ENCODE peak calls at places on chromosomes 1 and 21, in four cellular contexts. Z is hepatocyte, S is heart right ventricle, H is breast epithelium. V is an unnamed sample.

GRCh38 chr1:18794561-18794960 is 64.9 kb downstream of the TAS1R2 start:
- DNase-seq in Z (no peak), S (no peak), H (no peak), V (no peak)

GRCh38 chr21:34774750-34775149 is 106.0 kb downstream of the CLIC6 start:
- DNase-seq in Z (no peak), S (no peak), H (no peak), V (no peak)

GRCh38 chr1:154453577-154454352 is 48.3 kb upstream of the TDRD10 start:
- DNase-seq in Z (no peak), S (no peak), H (peak), V (no peak)

GRCh38 chr1:178166625-178167024 is 72.7 kb downstream of the RASAL2 start:
- DNase-seq in Z (no peak), S (no peak), H (no peak), V (no peak)

GRCh38 chr1:16721871-16722641 is 18.3 kb upstream of the RNU1-4 start:
- DNase-seq in Z (peak), S (no peak), H (no peak), V (no peak)

GRCh38 chr1:44036409-44037111 is 5.3 kb upstream of the SLC6A9 start:
- DNase-seq in Z (peak), S (peak), H (peak), V (peak)

GRCh38 chr1:10939654-10940450 is 72.6 kb upstream of the TARDBP start:
- DNase-seq in Z (peak), S (no peak), H (no peak), V (no peak)

GRCh38 chr1:43370564-43370963 is 2.8 kb upstream of the ELOVL1 start:
- DNase-seq in Z (no peak), S (no peak), H (no peak), V (no peak)

GRCh38 chr1:117312453-117313138 is 54.7 kb upstream of the MAN1A2 start:
- DNase-seq in Z (no peak), S (no peak), H (no peak), V (no peak)

GRCh38 chr1:85267313-85267712 is 7.9 kb upstream of the C1orf52 start:
- DNase-seq in Z (no peak), S (no peak), H (no peak), V (no peak)

GRCh38 chr1:32774950-32775634 is 42.1 kb downstream of the YARS1 start:
- DNase-seq in Z (peak), S (no peak), H (no peak), V (no peak)

GRCh38 chr1:159911668-159912067 is 11.7 kb upstream of the CFAP45 start:
- DNase-seq in Z (no peak), S (no peak), H (no peak), V (no peak)

GRCh38 chr21:37684577-37684976 is 231.7 kb downstream of the KCNJ6 start:
- DNase-seq in Z (no peak), S (no peak), H (no peak), V (no peak)

GRCh38 chr21:35649186-35649585 is 411.1 kb downstream of the SETD4 start:
- DNase-seq in Z (peak), S (no peak), H (no peak), V (no peak)

GRCh38 chr1:221217029-221217428 is 337.8 kb downstream of the HLX start:
- DNase-seq in Z (no peak), S (peak), H (no peak), V (no peak)

GRCh38 chr1:51650198-51650597 is 33.3 kb downstream of the OSBPL9 start:
- DNase-seq in Z (no peak), S (no peak), H (no peak), V (no peak)

GRCh38 chr1:8202182-8202905 is 115.6 kb upstream of the SLC45A1 start:
- DNase-seq in Z (peak), S (peak), H (peak), V (peak)

GRCh38 chr1:11967028-11967547 is 13.2 kb upstream of the MFN2 start:
- DNase-seq in Z (peak), S (no peak), H (no peak), V (no peak)

GRCh38 chr1:111690306-111690617 is 48.9 kb downstream of the INKA2 start:
- DNase-seq in Z (peak), S (peak), H (no peak), V (no peak)

GRCh38 chr21:33682992-33683627 is 40.8 kb downstream of the ITSN1 start:
- DNase-seq in Z (peak), S (no peak), H (no peak), V (no peak)

GRCh38 chr1:173213665-173214064 is 6.5 kb upstream of the TNFSF4 start:
- DNase-seq in Z (no peak), S (no peak), H (no peak), V (no peak)
- TF ChIP-seq CTCF in Z (no peak), S (no peak), H (no peak), V (no peak)

GRCh38 chr1:156852414-156852874 is 6.5 kb downstream of the INSRR start:
- DNase-seq in Z (no peak), S (peak), H (peak), V (peak)

GRCh38 chr1:156853761-156854160 is 5.2 kb downstream of the INSRR start:
- DNase-seq in Z (no peak), S (no peak), H (no peak), V (no peak)

GRCh38 chr1:156851779-156852413 is 7.0 kb downstream of the INSRR start:
- DNase-seq in Z (no peak), S (peak), H (no peak), V (no peak)

GRCh38 chr1:156856282-156856785 is 2.6 kb downstream of the INSRR start:
- DNase-seq in Z (no peak), S (no peak), H (no peak), V (no peak)

GRCh38 chr1:156854634-156855033 is 4.3 kb downstream of the INSRR start:
- DNase-seq in Z (no peak), S (no peak), H (no peak), V (no peak)
- TF ChIP-seq CTCF in Z (no peak), S (no peak), H (no peak), V (no peak)

GRCh38 chr1:147500309-147500839 is 40.9 kb upstream of the BCL9 start:
- DNase-seq in Z (no peak), S (no peak), H (no peak), V (no peak)
- TF ChIP-seq CTCF in Z (no peak), S (no peak), H (no peak), V (no peak)

DNA sequence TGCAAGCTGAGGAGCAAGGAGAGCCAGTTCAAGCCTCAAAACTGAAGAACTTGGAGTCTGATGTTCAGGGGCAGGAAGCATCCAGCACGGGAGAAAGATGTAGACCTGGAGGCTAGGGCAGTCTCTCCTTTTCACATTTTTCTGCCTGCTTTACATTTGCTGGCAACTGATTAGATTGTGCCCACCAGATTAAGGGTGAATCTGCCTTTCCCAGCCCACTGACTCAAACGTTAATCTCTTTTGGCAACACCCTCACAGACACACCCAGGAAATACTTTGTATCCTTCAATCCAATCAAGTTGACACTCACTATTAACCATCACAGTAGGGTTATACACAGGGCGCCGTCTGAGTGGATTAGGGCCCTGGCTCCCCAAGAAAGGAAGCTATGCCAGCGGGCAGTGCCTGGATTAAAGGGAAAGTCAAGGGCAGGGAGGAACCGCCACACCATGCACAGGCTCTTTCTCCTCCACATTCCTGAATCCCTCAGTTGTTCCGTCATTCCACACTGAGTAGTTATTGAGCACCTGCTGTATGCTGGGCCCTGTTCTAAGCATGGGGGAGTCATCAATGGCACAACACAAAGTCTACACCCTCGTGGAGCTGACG is 56.2 kb downstream of the EVA1C start:
- DNase-seq in Z (no peak), S (no peak), H (no peak), V (no peak)
- TF ChIP-seq CTCF in Z (no peak), S (no peak), H (no peak), V (no peak)

GRCh38 chr1:215526846-215527151 is 40.3 kb upstream of the KCTD3 start:
- DNase-seq in Z (no peak), S (no peak), H (no peak), V (no peak)
- TF ChIP-seq CTCF in Z (no peak), S (no peak), H (no peak), V (peak)

GRCh38 chr21:42833439-42833815 is 45.9 kb downstream of the WDR4 start:
- DNase-seq in Z (peak), S (peak), H (no peak), V (peak)
- TF ChIP-seq CTCF in Z (peak), S (no peak), H (no peak), V (peak)

DNA sequence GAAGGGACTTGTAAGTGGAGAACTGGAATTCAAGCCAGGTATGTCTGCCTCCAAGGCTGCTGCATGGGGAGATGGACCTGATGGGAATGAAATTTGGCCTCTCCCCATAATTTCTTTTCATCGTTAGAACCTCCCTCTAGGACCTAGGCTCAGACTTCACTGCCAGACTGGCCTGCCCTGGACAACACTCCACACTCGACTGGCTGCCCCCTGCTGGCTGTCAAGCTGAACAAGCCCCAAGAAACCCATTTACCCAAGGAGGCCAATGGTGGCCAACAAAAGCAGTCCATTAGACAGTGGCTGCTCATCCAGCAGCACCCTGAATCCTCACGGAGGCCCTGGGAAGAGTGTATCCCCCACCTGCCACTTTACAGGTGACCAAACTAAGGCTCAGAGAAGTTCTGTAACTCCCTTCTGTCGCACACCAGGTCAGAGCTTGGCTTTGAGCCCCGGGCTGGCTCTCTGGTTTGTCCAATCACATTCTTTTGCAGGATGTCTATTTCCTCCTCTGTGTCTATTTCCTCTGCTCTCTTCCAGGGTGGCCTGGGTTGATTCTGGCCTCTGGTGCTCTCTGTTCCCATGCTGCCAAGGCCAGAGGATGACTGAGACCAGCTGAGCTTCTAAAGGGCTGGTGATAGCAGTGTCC is 3.8 kb downstream of the RNF186 start:
- DNase-seq in Z (peak), S (no peak), H (no peak), V (peak)
- TF ChIP-seq CTCF in Z (peak), S (peak), H (peak), V (peak)

GRCh38 chr1:9428601-9429368 is 110.5 kb upstream of the SLC25A33 start:
- DNase-seq in Z (peak), S (peak), H (peak), V (peak)
- TF ChIP-seq CTCF in Z (peak), S (no peak), H (no peak), V (no peak)

DNA sequence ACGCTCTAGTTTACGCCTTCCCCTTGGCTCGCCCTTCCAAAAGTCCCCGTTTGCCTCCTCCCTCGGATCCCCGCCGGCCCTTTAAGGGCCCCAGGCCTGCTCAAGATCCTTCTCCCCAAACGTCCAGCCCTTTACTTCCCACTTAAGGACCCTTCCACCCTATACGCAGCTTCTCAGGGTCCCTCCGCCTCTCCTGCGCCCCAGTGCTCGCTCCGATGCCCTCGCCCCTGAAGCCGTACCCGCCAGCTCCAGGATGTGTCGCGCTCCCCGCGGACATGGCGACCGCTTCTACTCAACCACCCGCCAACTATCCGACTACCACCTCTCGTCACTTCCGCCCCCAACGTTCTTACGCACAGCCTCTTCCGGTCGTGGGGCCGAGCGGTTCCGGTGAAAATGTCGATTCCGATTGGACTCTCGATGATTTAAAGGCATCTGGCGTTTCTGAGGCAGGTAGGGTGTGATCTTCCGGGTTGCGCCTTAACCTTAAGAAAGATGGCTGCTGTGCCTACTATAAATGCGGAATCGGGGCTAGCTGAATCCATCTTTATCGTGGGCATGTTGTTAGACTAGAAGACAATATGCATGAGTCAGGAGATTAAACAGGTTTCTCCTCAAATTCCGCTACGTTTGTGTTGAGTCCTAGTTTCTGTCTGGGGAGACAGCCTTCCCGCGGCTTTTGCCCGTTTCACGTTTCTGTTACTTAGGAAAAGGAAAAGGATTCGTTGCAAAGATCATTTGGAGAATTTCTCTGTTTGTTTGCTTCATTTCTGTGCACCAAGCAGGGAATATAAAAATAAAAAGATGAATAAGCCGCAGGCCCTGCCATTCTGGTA is at the start of gene KHDC4:
- DNase-seq in Z (peak), S (peak), H (peak), V (peak)
- TF ChIP-seq CTCF in Z (no peak), S (no peak), H (no peak), V (no peak)